ENCODE peak calls at places on chromosome 9, in nine cellular contexts. V is Karpas-422, L is neural progenitor cell, C is MM.1S, N is H9, F is IMR-90, R is neuronal stem cell, I is fibroblast of lung, Z is HepG2. H is an unnamed sample.

GRCh38 chr9:89639367-89639795 is 34.6 kb downstream of the GADD45G start:
- DNase-seq in V (no peak), L (no peak), C (no peak), N (peak; percentile 43), F (no peak), R (no peak), I (no peak), Z (no peak), H (no peak)

GRCh38 chr9:121239071-121239470 is 28.9 kb upstream of the GSN start:
- DNase-seq in V (no peak), L (no peak), C (no peak), N (no peak), F (peak; percentile 19), R (no peak), I (peak; percentile 63), Z (no peak), H (no peak)

GRCh38 chr9:89149726-89150125 is 28.9 kb downstream of the SHC3 start:
- DNase-seq in V (no peak), L (no peak), C (no peak), N (no peak), F (peak; percentile 82), R (no peak), I (peak; percentile 79), Z (no peak), H (no peak)

GRCh38 chr9:132486706-132487350 is 76.8 kb downstream of the CFAP77 start:
- DNase-seq in V (no peak), L (no peak), C (no peak), N (no peak), F (no peak), R (no peak), I (no peak), Z (no peak), H (peak; percentile 12)

GRCh38 chr9:86557063-86557766 is 203.0 kb upstream of the TUT7 start:
- DNase-seq in V (no peak), L (peak; percentile 8), C (no peak), N (no peak), F (peak; percentile 98), R (no peak), I (peak; percentile 66), Z (no peak), H (no peak)

GRCh38 chr9:125889122-125889523 is 141.9 kb downstream of the PBX3 start:
- DNase-seq in V (no peak), L (peak; percentile 44), C (no peak), N (no peak), F (peak; percentile 3), R (no peak), I (peak; percentile 56), Z (no peak), H (no peak)

GRCh38 chr9:130034570-130034969 is 8.4 kb downstream of the FNBP1 start:
- DNase-seq in V (no peak), L (no peak), C (no peak), N (no peak), F (peak; percentile 87), R (no peak), I (peak; percentile 82), Z (no peak), H (no peak)

GRCh38 chr9:90953200-90953599 is 151.6 kb downstream of the SYK start:
- DNase-seq in V (no peak), L (no peak), C (no peak), N (no peak), F (no peak), R (no peak), I (no peak), Z (no peak), H (no peak)

GRCh38 chr9:120392245-120392644 is 187.7 kb downstream of the CDK5RAP2 start:
- DNase-seq in V (no peak), L (no peak), C (no peak), N (no peak), F (no peak), R (no peak), I (no peak), Z (no peak), H (no peak)

GRCh38 chr9:33750839-33751339 is 44.5 kb upstream of the PRSS3 start:
- DNase-seq in V (no peak), L (no peak), C (no peak), N (no peak), F (no peak), R (no peak), I (peak; percentile 6), Z (no peak), H (no peak)

GRCh38 chr9:136229096-136230065 is 16.2 kb downstream of the QSOX2 start:
- DNase-seq in V (no peak), L (no peak), C (no peak), N (no peak), F (no peak), R (no peak), I (peak; percentile 50), Z (no peak), H (no peak)

GRCh38 chr9:83642784-83643183 is 19.8 kb downstream of the IDNK start:
- DNase-seq in V (no peak), L (peak; percentile 7), C (no peak), N (no peak), F (no peak), R (no peak), I (no peak), Z (no peak), H (no peak)

GRCh38 chr9:114163517-114163924 is 8.2 kb downstream of the COL27A1 start:
- DNase-seq in V (no peak), L (peak; percentile 65), C (peak; percentile 61), N (peak; percentile 60), F (peak; percentile 60), R (no peak), I (peak; percentile 78), Z (peak; percentile 45), H (no peak)
- H3K4me1 ChIP-seq in V (no peaks in the 10 kb centered on the region), L (peaks cover 40% of the 10 kb centered on the region), C (peaks cover 12% of the 10 kb centered on the region), N (no peaks in the 10 kb centered on the region), F (peaks cover 20% of the 10 kb centered on the region), R (peaks cover 33% of the 10 kb centered on the region), I (peaks cover 15% of the 10 kb centered on the region), Z (peaks cover 61% of the 10 kb centered on the region), H (no peaks in the 10 kb centered on the region)

GRCh38 chr9:113885183-113886002 is 9.3 kb downstream of the ZNF618 start:
- DNase-seq in V (no peak), L (no peak), C (no peak), N (no peak), F (no peak), R (no peak), I (no peak), Z (no peak), H (no peak)
- H3K9ac ChIP-seq in V (no peak overlapping the region), L (no peak overlapping the region), C (no peak overlapping the region), N (no peak overlapping the region), F (peak overlapping the region; percentile 38), R (no peak overlapping the region), I (no peak overlapping the region), Z (no peak overlapping the region), H (no peak overlapping the region)

GRCh38 chr9:85289142-85289541 is 452.6 kb downstream of the AGTPBP1 start:
- DNase-seq in V (peak; percentile 7), L (no peak), C (no peak), N (no peak), F (no peak), R (no peak), I (no peak), Z (no peak), H (peak; percentile 4)
- H3K4me2 ChIP-seq in V (no peak overlapping the region), L (no peak overlapping the region), C (no peak overlapping the region), N (no peak overlapping the region), F (no peak overlapping the region), R (no peak overlapping the region), I (no peak overlapping the region), Z (no peak overlapping the region), H (peak overlapping the region; percentile 52)

DNA sequence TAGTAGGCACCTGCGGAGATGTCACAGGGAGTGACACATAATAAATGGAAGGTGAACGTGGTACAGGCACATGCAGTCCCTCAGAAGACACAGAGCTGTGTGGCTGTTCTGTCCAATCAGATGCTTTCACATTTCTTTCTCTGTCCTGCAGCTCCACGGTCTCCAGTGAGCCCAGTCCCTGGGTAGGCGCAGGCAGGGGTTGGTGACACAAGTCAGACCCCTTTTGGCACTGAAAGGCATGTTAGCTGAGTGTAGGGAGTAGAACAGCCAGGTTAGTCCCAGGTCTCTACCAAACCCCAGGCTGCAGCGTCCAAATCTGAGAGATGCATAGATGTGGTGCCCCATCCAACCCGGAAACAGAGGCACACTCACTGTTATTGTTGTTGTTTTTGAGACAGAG is 2.8 kb downstream of the SLC31A2 start:
- DNase-seq in V (no peak), L (no peak), C (no peak), N (no peak), F (no peak), R (no peak), I (no peak), Z (no peak), H (no peak)
- H3K4me1 ChIP-seq in V (peaks cover 34% of the 10 kb centered on the region), L (peaks cover 2% of the 10 kb centered on the region), C (no peaks in the 10 kb centered on the region), N (peaks cover 2% of the 10 kb centered on the region), F (peaks cover 6% of the 10 kb centered on the region), R (no peaks in the 10 kb centered on the region), I (peaks cover 5% of the 10 kb centered on the region), Z (peaks cover 55% of the 10 kb centered on the region), H (peaks cover 36% of the 10 kb centered on the region)

DNA sequence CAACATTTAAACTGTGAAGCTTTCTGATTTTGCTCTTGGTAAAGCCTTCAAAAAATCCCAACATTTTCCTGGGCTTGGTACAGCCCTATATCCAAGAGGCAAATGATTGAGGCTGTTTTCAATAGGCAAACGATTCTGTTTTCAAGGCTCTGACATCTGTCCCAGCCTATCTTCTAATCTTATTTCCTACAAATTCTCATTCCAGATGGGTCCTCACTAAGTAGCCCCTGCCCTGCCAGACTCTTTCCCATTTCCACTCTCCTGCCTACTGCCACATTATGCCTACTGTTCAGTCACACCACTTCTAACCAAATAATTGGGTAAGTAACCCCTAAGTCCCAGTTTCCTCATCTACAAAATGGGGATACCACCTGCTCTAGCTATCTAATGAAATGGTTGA is 3.5 kb downstream of the GBA2 start:
- DNase-seq in V (no peak), L (no peak), C (no peak), N (no peak), F (no peak), R (no peak), I (no peak), Z (no peak), H (no peak)
- H3K9ac ChIP-seq in V (peak overlapping the region; percentile 38), L (no peak overlapping the region), C (no peak overlapping the region), N (no peak overlapping the region), F (no peak overlapping the region), R (no peak overlapping the region), I (no peak overlapping the region), Z (peak overlapping the region; percentile 18), H (no peak overlapping the region)

GRCh38 chr9:107020040-107020530 is 157.1 kb downstream of the ZNF462 start:
- DNase-seq in V (no peak), L (peak; percentile 79), C (peak; percentile 83), N (no peak), F (peak; percentile 96), R (peak; percentile 35), I (peak; percentile 98), Z (no peak), H (peak; percentile 25)

GRCh38 chr9:107019216-107019615 is 156.2 kb downstream of the ZNF462 start:
- DNase-seq in V (no peak), L (no peak), C (no peak), N (no peak), F (peak; percentile 64), R (no peak), I (peak; percentile 92), Z (no peak), H (no peak)

GRCh38 chr9:107029146-107029545 is 166.2 kb downstream of the ZNF462 start:
- DNase-seq in V (no peak), L (no peak), C (no peak), N (no peak), F (no peak), R (no peak), I (no peak), Z (no peak), H (no peak)

DNA sequence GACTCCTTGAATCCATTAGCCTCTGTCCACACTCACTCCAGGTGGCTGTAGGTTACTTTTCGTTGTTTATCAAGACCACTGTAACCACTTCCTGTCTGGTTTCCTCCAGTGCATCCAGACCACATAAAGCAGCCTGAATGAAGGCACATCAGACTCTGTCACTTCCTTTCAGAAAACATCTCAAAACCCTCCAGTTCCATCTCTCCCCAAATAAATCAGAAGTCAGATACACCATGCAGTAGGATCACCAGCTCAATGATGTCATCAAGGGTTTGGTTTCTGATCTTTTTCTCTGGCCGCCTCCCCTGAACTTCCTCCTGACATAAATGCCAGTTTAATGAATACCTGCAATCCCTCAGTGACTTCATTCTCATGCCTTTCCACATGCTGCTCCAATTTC is 161.2 kb downstream of the ZNF462 start:
- DNase-seq in V (no peak), L (no peak), C (peak; percentile 92), N (no peak), F (no peak), R (no peak), I (peak; percentile 53), Z (no peak), H (peak; percentile 46)
- H3K4me2 ChIP-seq in V (no peak overlapping the region), L (no peak overlapping the region), C (peak overlapping the region; percentile 48), N (no peak overlapping the region), F (no peak overlapping the region), R (no peak overlapping the region), I (no peak overlapping the region), Z (no peak overlapping the region), H (no peak overlapping the region)